ENCODE peak calls at places on chromosomes 1 and 21, in nine cellular contexts. B, W, K, V, J, O, G, X and R are unnamed samples.

GRCh38 chr1:211609120-211610024 is 30.4 kb upstream of the SLC30A1 start:
- DNase-seq in B (no peak), W (no peak), K (peak), V (no peak), J (no peak), O (no peak), G (no peak), X (no peak), R (no peak)

GRCh38 chr1:156848461-156849150 is 10.3 kb downstream of the INSRR start:
- DNase-seq in B (peak), W (no peak), K (no peak), V (no peak), J (peak), O (no peak), G (peak), X (peak), R (peak)

GRCh38 chr1:201585099-201585498 is 46.2 kb downstream of the NAV1 start:
- DNase-seq in B (no peak), W (no peak), K (no peak), V (no peak), J (no peak), O (no peak), G (no peak), X (no peak), R (no peak)

GRCh38 chr1:74731399-74732052 is 1.3 kb downstream of the CRYZ start:
- DNase-seq in B (peak), W (no peak), K (peak), V (no peak), J (no peak), O (no peak), G (peak), X (no peak), R (no peak)

GRCh38 chr21:41511858-41512257 is 3.9 kb upstream of the TMPRSS2 start:
- DNase-seq in B (no peak), W (no peak), K (no peak), V (no peak), J (no peak), O (no peak), G (no peak), X (no peak), R (no peak)

GRCh38 chr21:39451332-39452206 is at the start of gene SH3BGR:
- DNase-seq in B (no peak), W (peak), K (no peak), V (no peak), J (no peak), O (no peak), G (peak), X (peak), R (no peak)

GRCh38 chr1:82565546-82565945 is 764.8 kb downstream of the ADGRL2 start:
- DNase-seq in B (no peak), W (no peak), K (no peak), V (no peak), J (no peak), O (no peak), G (no peak), X (no peak), R (no peak)

GRCh38 chr1:41712687-41713086 is 206.0 kb downstream of the HIVEP3 start:
- DNase-seq in B (no peak), W (no peak), K (no peak), V (no peak), J (no peak), O (no peak), G (no peak), X (peak), R (no peak)

GRCh38 chr1:206635983-206636354 is 633 bp downstream of the DYRK3 start:
- DNase-seq in B (no peak), W (no peak), K (no peak), V (no peak), J (no peak), O (no peak), G (no peak), X (no peak), R (no peak)

GRCh38 chr1:205369621-205370230 is 13.0 kb upstream of the KLHDC8A start:
- DNase-seq in B (peak), W (no peak), K (no peak), V (no peak), J (no peak), O (no peak), G (no peak), X (no peak), R (no peak)

GRCh38 chr21:35019631-35020032 is 29.5 kb downstream of the RUNX1 start:
- DNase-seq in B (peak), W (no peak), K (peak), V (no peak), J (peak), O (no peak), G (no peak), X (no peak), R (no peak)

GRCh38 chr1:6083801-6084467 is 38.2 kb downstream of the KCNAB2 start:
- DNase-seq in B (no peak), W (no peak), K (no peak), V (no peak), J (no peak), O (no peak), G (no peak), X (no peak), R (no peak)

GRCh38 chr1:170692866-170693575 is 29.1 kb downstream of the PRRX1 start:
- DNase-seq in B (no peak), W (no peak), K (no peak), V (no peak), J (no peak), O (peak), G (no peak), X (no peak), R (no peak)

GRCh38 chr1:8204823-8205222 is 113.1 kb upstream of the SLC45A1 start:
- DNase-seq in B (no peak), W (no peak), K (no peak), V (no peak), J (no peak), O (no peak), G (no peak), X (no peak), R (no peak)

GRCh38 chr1:33429846-33430750 is 797 bp downstream of the PHC2 start:
- DNase-seq in B (peak), W (peak), K (no peak), V (peak), J (peak), O (no peak), G (no peak), X (no peak), R (peak)

GRCh38 chr1:179016694-179017382 is 8.9 kb upstream of the FAM20B start:
- DNase-seq in B (peak), W (peak), K (peak), V (peak), J (peak), O (peak), G (peak), X (peak), R (peak)

GRCh38 chr1:89523597-89524368 is 846 bp upstream of the LRRC8B start:
- DNase-seq in B (peak), W (no peak), K (peak), V (no peak), J (peak), O (no peak), G (peak), X (peak), R (no peak)

GRCh38 chr21:36747815-36748381 is 49.0 kb downstream of the SIM2 start:
- DNase-seq in B (no peak), W (no peak), K (peak), V (no peak), J (peak), O (no peak), G (peak), X (no peak), R (peak)

GRCh38 chr1:173554541-173555250 is 48.2 kb downstream of the SLC9C2 start:
- DNase-seq in B (no peak), W (no peak), K (peak), V (no peak), J (no peak), O (no peak), G (no peak), X (no peak), R (no peak)

GRCh38 chr1:40344597-40344996 is 27.5 kb upstream of the COL9A2 start:
- DNase-seq in B (peak), W (peak), K (peak), V (no peak), J (peak), O (no peak), G (no peak), X (peak), R (peak)

GRCh38 chr1:38962113-38962512 is 20.5 kb upstream of the RHBDL2 start:
- DNase-seq in B (no peak), W (no peak), K (no peak), V (no peak), J (no peak), O (no peak), G (no peak), X (no peak), R (no peak)

GRCh38 chr1:93680121-93681094 is 1.2 kb downstream of the BCAR3 start:
- DNase-seq in B (peak), W (peak), K (peak), V (peak), J (peak), O (peak), G (peak), X (peak), R (peak)

GRCh38 chr1:204084247-204084772 is 11.4 kb downstream of the SOX13 start:
- DNase-seq in B (peak), W (peak), K (peak), V (no peak), J (peak), O (no peak), G (no peak), X (peak), R (peak)

GRCh38 chr1:152415454-152416227 is 1.6 kb upstream of the CRNN start:
- DNase-seq in B (no peak), W (no peak), K (no peak), V (no peak), J (no peak), O (peak), G (no peak), X (no peak), R (no peak)

GRCh38 chr1:37677808-37678207 is 14.5 kb upstream of the CDCA8 start:
- DNase-seq in B (no peak), W (no peak), K (no peak), V (no peak), J (no peak), O (no peak), G (no peak), X (no peak), R (no peak)

GRCh38 chr1:84133479-84133878 is 10.6 kb upstream of the PRKACB start:
- DNase-seq in B (no peak), W (no peak), K (no peak), V (no peak), J (no peak), O (no peak), G (no peak), X (no peak), R (peak)

GRCh38 chr1:154391086-154391770 is 13.9 kb upstream of the IL6R start:
- DNase-seq in B (no peak), W (peak), K (no peak), V (no peak), J (no peak), O (no peak), G (no peak), X (no peak), R (no peak)

GRCh38 chr1:118933051-118933781 is 54.9 kb downstream of the TBX15 start:
- DNase-seq in B (no peak), W (no peak), K (no peak), V (no peak), J (no peak), O (no peak), G (no peak), X (no peak), R (no peak)

GRCh38 chr1:165162671-165163241 is 193.8 kb downstream of the LMX1A start:
- DNase-seq in B (no peak), W (no peak), K (peak), V (no peak), J (no peak), O (no peak), G (no peak), X (peak), R (no peak)

GRCh38 chr1:65431111-65431705 is 10.7 kb downstream of the LEPR start:
- DNase-seq in B (no peak), W (no peak), K (peak), V (no peak), J (no peak), O (no peak), G (peak), X (no peak), R (no peak)

GRCh38 chr1:171999756-172000155 is 158.5 kb downstream of the DNM3 start:
- DNase-seq in B (no peak), W (no peak), K (no peak), V (no peak), J (no peak), O (no peak), G (no peak), X (no peak), R (no peak)

GRCh38 chr1:244273845-244274619 is 177.7 kb downstream of the ADSS2 start:
- DNase-seq in B (peak), W (peak), K (no peak), V (no peak), J (peak), O (no peak), G (peak), X (peak), R (no peak)

GRCh38 chr1:111948209-111949131 is 41.0 kb downstream of the KCND3 start:
- DNase-seq in B (no peak), W (peak), K (no peak), V (no peak), J (peak), O (no peak), G (no peak), X (peak), R (no peak)

GRCh38 chr1:153344718-153345025 is 4.0 kb downstream of the PGLYRP4 start:
- DNase-seq in B (no peak), W (no peak), K (no peak), V (no peak), J (no peak), O (no peak), G (no peak), X (no peak), R (no peak)

GRCh38 chr1:187903223-187903622 is 1074.5 kb downstream of the PLA2G4A start:
- DNase-seq in B (no peak), W (no peak), K (no peak), V (no peak), J (no peak), O (no peak), G (no peak), X (no peak), R (no peak)

DNA sequence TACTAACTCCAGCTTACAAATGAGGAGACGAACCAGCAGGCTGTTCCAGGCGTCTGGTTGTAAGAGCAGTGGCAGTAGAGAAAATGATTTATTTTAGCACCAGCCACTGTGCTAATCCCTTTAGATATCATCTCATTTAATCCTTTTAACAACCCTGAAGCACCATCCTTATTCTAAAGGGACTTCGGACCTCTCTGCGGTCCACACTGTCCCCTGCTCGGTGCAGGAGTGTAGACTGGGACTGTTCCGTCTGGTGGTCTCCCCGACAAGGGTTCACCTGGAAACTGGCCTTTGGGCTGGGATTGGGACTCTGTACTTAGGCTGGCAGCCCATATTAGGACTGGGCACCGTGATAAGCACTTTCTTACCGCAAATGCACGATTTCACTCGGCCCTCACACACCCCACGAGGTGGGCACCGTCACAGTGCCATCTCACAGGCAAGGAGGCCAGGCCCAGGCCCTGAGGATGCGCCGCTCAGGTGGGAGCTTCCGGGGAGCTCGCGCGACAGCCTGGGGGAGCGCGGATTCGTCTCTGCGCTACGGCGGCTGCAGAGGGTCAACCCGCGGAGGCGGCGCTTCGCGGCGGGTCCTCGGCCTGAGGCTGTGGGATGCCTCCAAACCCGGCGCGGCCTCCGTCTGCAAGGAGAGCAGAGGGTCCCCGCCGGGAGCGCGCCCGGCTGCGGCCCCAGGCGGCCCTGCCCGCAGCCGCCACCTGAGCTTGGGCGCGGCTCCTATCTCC is 45.2 kb downstream of the ATP1A1 start:
- DNase-seq in B (peak), W (peak), K (peak), V (peak), J (peak), O (no peak), G (peak), X (peak), R (peak)
- TF ChIP-seq CTCF in B (no peak), W (no peak), K (peak), V (no peak), J (no peak), O (peak), G (no peak), X (no peak), R (no peak)

DNA sequence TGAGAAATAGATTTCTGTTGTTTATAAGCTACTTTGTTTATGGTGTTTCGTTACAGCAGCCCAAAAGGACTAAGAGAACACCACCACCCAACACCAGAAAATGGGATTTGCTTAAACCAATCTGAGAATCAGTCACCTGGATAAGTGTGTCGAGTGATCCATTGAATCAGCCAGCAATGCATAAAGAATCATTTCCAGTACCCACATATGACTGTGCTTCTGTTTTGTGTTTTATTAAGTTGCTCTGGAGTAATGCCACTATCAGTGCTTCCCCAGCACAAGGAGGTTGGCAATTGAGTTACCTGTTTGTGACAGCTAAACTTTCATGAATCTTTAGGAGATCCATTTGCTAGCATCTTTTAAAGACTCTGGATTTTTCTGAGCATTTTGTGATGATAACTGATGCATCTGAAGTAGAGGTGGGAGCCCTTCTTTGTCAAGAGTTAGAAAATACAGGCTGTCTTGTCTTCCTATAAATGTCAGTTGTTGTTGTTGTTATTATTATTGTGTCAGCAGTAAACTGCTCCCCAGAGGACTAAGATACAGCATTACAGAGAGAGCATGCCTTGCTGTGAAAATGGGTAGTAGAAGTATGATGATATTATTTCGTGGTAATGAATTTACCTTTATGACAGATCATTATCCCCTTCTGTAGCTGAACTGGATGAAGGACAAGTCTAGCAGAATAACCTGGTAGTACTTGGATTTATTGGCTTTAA is 225.2 kb downstream of the NFIA start:
- DNase-seq in B (no peak), W (no peak), K (no peak), V (no peak), J (no peak), O (no peak), G (no peak), X (no peak), R (no peak)
- TF ChIP-seq POLR2AphosphoS5 in B (no peak), W (no peak), K (no peak), V (no peak), J (no peak), O (no peak), G (no peak), X (no peak), R (no peak)

GRCh38 chr21:43981871-43982210 is 30.3 kb upstream of the TRAPPC10 start:
- DNase-seq in B (no peak), W (no peak), K (no peak), V (no peak), J (no peak), O (no peak), G (no peak), X (no peak), R (no peak)

GRCh38 chr21:43981151-43981870 is 30.8 kb upstream of the TRAPPC10 start:
- DNase-seq in B (no peak), W (no peak), K (no peak), V (no peak), J (no peak), O (no peak), G (no peak), X (no peak), R (no peak)

GRCh38 chr21:43982489-43983078 is 29.5 kb upstream of the TRAPPC10 start:
- DNase-seq in B (no peak), W (no peak), K (no peak), V (no peak), J (no peak), O (no peak), G (no peak), X (no peak), R (no peak)

GRCh38 chr21:43978060-43978459 is 34.0 kb upstream of the TRAPPC10 start:
- DNase-seq in B (no peak), W (no peak), K (no peak), V (no peak), J (no peak), O (no peak), G (no peak), X (no peak), R (no peak)

GRCh38 chr21:43979654-43980053 is 32.5 kb upstream of the TRAPPC10 start:
- DNase-seq in B (no peak), W (no peak), K (no peak), V (no peak), J (no peak), O (no peak), G (no peak), X (no peak), R (no peak)
- TF ChIP-seq CTCF in B (no peak), W (no peak), K (peak), V (no peak), J (no peak), O (no peak), G (peak), X (no peak), R (no peak)

DNA sequence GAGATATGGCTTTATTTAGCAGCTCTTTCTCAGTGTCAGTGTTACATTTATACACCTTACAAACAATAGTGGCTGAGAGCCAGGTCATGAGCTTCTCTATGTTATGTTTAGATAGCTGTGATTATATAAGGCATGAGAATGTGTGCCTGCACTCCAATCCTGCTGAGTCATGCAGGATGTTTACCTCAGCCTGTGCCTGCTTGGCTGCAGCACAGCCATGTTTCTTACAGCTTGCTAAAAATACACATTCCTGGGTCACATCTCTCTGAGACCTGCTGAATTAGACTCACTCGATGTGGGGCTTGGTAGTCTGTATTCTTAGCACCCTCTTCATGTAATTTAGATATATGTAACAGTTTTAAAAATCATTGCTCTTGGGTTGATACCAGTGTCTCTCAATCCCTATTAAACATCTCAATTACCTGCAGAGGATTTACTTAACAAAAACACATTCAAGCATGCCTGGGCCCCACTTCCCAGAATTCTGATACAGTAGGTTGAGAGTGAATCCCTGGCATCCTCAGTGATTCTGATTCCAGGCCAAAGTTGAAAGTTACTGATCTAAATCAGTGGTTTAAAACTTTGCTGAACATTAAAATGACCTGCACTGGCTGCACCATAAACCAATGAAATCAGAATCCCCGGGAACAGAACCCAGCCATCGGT is 107.5 kb downstream of the GDAP2 start:
- DNase-seq in B (peak), W (peak), K (peak), V (no peak), J (peak), O (no peak), G (peak), X (no peak), R (no peak)
- TF ChIP-seq POLR2AphosphoS5 in B (peak), W (peak), K (no peak), V (no peak), J (peak), O (peak), G (no peak), X (no peak), R (no peak)

GRCh38 chr1:180507826-180508724 is 5.7 kb upstream of the ACBD6 start:
- DNase-seq in B (no peak), W (no peak), K (no peak), V (no peak), J (no peak), O (no peak), G (peak), X (no peak), R (no peak)
- TF ChIP-seq CTCF in B (no peak), W (no peak), K (no peak), V (no peak), J (no peak), O (no peak), G (peak), X (no peak), R (no peak)